ENCODE peak calls at places on chromosomes 4 and X, in five cellular contexts. C, V, O, L and W are unnamed samples.

GRCh38 chrX:10611441-10612090 is 8.8 kb downstream of the MID1 start:
- DNase-seq in C (no peak), V (no peak), O (no peak), L (no peak), W (no peak)

GRCh38 chr4:139556735-139557505 is 901 bp upstream of the SETD7 start:
- DNase-seq in C (peak), V (peak), O (peak), L (peak), W (peak)

GRCh38 chrX:1578511-1579173 is 12.8 kb upstream of the AKAP17A start:
- DNase-seq in C (no peak), V (no peak), O (no peak), L (no peak), W (no peak)

GRCh38 chr4:168574581-168575295 is 77.9 kb downstream of the PALLD start:
- DNase-seq in C (no peak), V (no peak), O (no peak), L (no peak), W (no peak)

GRCh38 chr4:158255727-158256324 is 45.5 kb downstream of the TMEM144 start:
- DNase-seq in C (peak), V (no peak), O (no peak), L (no peak), W (no peak)

GRCh38 chr4:104490096-104490769 is 4.5 kb downstream of the CXXC4 start:
- DNase-seq in C (no peak), V (no peak), O (peak), L (no peak), W (no peak)

GRCh38 chrX:53605004-53605403 is 81.5 kb downstream of the HUWE1 start:
- DNase-seq in C (no peak), V (no peak), O (no peak), L (no peak), W (no peak)

GRCh38 chrX:106730385-106730784 is 3.9 kb downstream of the RNF128 start:
- DNase-seq in C (no peak), V (no peak), O (no peak), L (no peak), W (no peak)

GRCh38 chrX:98795636-98796035 is 1614.4 kb downstream of the PCDH19 start:
- DNase-seq in C (no peak), V (no peak), O (no peak), L (no peak), W (no peak)

GRCh38 chr4:11313157-11313943 is 115.3 kb downstream of the HS3ST1 start:
- DNase-seq in C (no peak), V (no peak), O (no peak), L (no peak), W (no peak)

GRCh38 chrX:138519296-138519695 is 192.2 kb downstream of the FGF13 start:
- DNase-seq in C (no peak), V (no peak), O (no peak), L (no peak), W (no peak)

GRCh38 chr4:76897522-76898384 is at the start of gene SOWAHB:
- DNase-seq in C (peak), V (no peak), O (peak), L (no peak), W (peak)

GRCh38 chr4:44661940-44662622 is 10.7 kb upstream of the YIPF7 start:
- DNase-seq in C (no peak), V (no peak), O (no peak), L (no peak), W (no peak)

GRCh38 chrX:138710866-138711331 is 618 bp downstream of the FGF13 start:
- DNase-seq in C (no peak), V (peak), O (no peak), L (peak), W (peak)

GRCh38 chr4:156247470-156247869 is 293.8 kb upstream of the CTSO start:
- DNase-seq in C (no peak), V (no peak), O (no peak), L (no peak), W (no peak)

GRCh38 chrX:125203737-125204578 is 115.7 kb upstream of the TEX13C start:
- DNase-seq in C (peak), V (peak), O (peak), L (peak), W (peak)

GRCh38 chr4:98290511-98290910 is 29.3 kb downstream of the RAP1GDS1 start:
- DNase-seq in C (no peak), V (no peak), O (no peak), L (no peak), W (no peak)

GRCh38 chr4:113006632-113007031 is 42.8 kb upstream of the ANK2 start:
- DNase-seq in C (no peak), V (no peak), O (no peak), L (no peak), W (no peak)

GRCh38 chr4:84803720-84804119 is 162.8 kb downstream of the WDFY3 start:
- DNase-seq in C (no peak), V (no peak), O (no peak), L (no peak), W (no peak)

GRCh38 chrX:154308108-154308946 is 12.7 kb downstream of the TKTL1 start:
- DNase-seq in C (peak), V (peak), O (peak), L (peak), W (peak)

GRCh38 chrX:32871636-32872035 is 339.7 kb downstream of the DMD start:
- DNase-seq in C (no peak), V (no peak), O (no peak), L (no peak), W (no peak)

GRCh38 chrX:49230500-49231232 is 2.5 kb downstream of the CACNA1F start:
- DNase-seq in C (peak), V (peak), O (peak), L (peak), W (peak)

GRCh38 chrX:140425712-140426395 is 79.0 kb downstream of the SOX3 start:
- DNase-seq in C (no peak), V (no peak), O (no peak), L (no peak), W (no peak)

GRCh38 chr4:90081432-90082195 is 45.6 kb upstream of the CCSER1 start:
- DNase-seq in C (no peak), V (no peak), O (no peak), L (no peak), W (no peak)

GRCh38 chr4:78776031-78776728 is at the start of gene BMP2K:
- DNase-seq in C (peak), V (peak), O (peak), L (peak), W (peak)

GRCh38 chr4:87497141-87497540 is 32.0 kb downstream of the SPARCL1 start:
- DNase-seq in C (no peak), V (no peak), O (no peak), L (no peak), W (no peak)

GRCh38 chr4:85527815-85528214 is 52.9 kb downstream of the ARHGAP24 start:
- DNase-seq in C (no peak), V (no peak), O (no peak), L (no peak), W (no peak)

GRCh38 chrX:110015027-110015426 is 12.1 kb downstream of the TMEM164 start:
- DNase-seq in C (no peak), V (no peak), O (peak), L (no peak), W (no peak)
- TF ChIP-seq CTCF in C (no peak), V (no peak), O (no peak), L (no peak), W (no peak)

GRCh38 chrX:113800955-113801354 is 782.9 kb upstream of the HTR2C start:
- DNase-seq in C (no peak), V (no peak), O (no peak), L (no peak), W (no peak)
- TF ChIP-seq CTCF in C (no peak), V (no peak), O (no peak), L (no peak), W (no peak)

GRCh38 chrX:123450217-123450616 is 266.1 kb downstream of the GRIA3 start:
- DNase-seq in C (peak), V (no peak), O (no peak), L (no peak), W (no peak)
- TF ChIP-seq CTCF in C (peak), V (peak), O (no peak), L (no peak), W (no peak)

GRCh38 chr4:185210102-185210981 is 944 bp downstream of the SNX25 start:
- DNase-seq in C (peak), V (peak), O (peak), L (peak), W (peak)

GRCh38 chr4:185211035-185211434 is 1.6 kb downstream of the SNX25 start:
- DNase-seq in C (no peak), V (no peak), O (no peak), L (no peak), W (no peak)

GRCh38 chr4:185211641-185212040 is 2.2 kb downstream of the SNX25 start:
- DNase-seq in C (no peak), V (no peak), O (no peak), L (no peak), W (no peak)

GRCh38 chr4:185212566-185212965 is 3.2 kb downstream of the SNX25 start:
- DNase-seq in C (no peak), V (no peak), O (no peak), L (no peak), W (no peak)

GRCh38 chr4:185209031-185209851 is at the start of gene SNX25:
- DNase-seq in C (peak), V (peak), O (peak), L (peak), W (peak)
- TF ChIP-seq CTCF in C (peak), V (peak), O (no peak), L (no peak), W (peak)

GRCh38 chrX:55919367-55920221 is 202.0 kb downstream of the RRAGB start:
- DNase-seq in C (no peak), V (no peak), O (no peak), L (no peak), W (no peak)
- TF ChIP-seq CTCF in C (no peak), V (no peak), O (no peak), L (no peak), W (no peak)

DNA sequence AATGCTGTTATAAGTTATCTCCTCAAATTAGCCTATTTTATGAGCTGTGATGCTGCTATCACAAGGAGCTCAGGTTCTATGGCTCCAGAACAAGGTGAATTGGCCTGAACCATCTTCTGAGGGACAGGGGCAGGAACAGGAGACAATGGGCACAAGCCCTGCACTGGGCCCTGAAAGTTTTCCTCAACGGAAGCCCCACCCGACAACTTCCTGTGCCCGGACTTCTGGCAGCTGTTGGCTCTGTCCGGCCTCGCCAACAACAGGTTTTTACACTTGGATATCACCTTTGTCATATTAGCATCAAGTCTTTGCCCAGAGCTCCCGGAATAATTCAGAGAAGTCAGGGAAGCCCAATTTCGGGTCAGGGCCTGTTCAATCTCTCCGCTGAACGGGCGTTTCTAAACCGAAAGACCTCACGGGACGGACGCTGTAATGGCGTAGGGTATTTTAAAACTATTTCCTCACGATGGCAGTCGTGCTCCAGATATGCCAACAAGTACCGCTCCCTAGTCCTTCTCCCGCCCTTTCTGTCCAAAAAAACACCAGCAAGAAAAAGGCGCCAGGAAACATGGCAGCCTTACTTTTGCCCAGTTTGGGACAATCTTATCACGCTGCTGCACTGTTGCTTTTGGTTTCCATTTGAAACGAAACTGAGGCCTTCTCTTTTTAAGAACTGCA is 201.0 kb upstream of the STK26 start:
- DNase-seq in C (no peak), V (no peak), O (peak), L (peak), W (peak)
- TF ChIP-seq CTCF in C (peak), V (no peak), O (no peak), L (no peak), W (peak)